ENCODE peak calls at places on chromosome 13, in seven cellular contexts. One of them, this sample, is unnamed.

GRCh38 chr13:97879646-97880297 is 73.7 kb upstream of the IPO5 start:
- DNase-seq in PC-3: peak
- DNase-seq in IMR-90: peak
- DNase-seq in neuronal stem cell: no peak
- DNase-seq in neural progenitor cell: no peak
- DNase-seq in HCT116: peak
- DNase-seq in endodermal cell: no peak
- DNase-seq in this sample: peak

GRCh38 chr13:71240906-71241305 is 626.1 kb downstream of the DACH1 start:
- DNase-seq in neuronal stem cell: no peak
- DNase-seq in HCT116: no peak
- DNase-seq in endodermal cell: peak
- DNase-seq in PC-3: peak
- DNase-seq in neural progenitor cell: peak
- DNase-seq in IMR-90: no peak
- DNase-seq in this sample: peak

GRCh38 chr13:22944378-22944777 is 236.4 kb upstream of the SGCG start:
- DNase-seq in neuronal stem cell: no peak
- DNase-seq in IMR-90: no peak
- DNase-seq in neural progenitor cell: no peak
- DNase-seq in HCT116: no peak
- DNase-seq in endodermal cell: peak
- DNase-seq in PC-3: peak
- DNase-seq in this sample: no peak

GRCh38 chr13:31929031-31929770 is 102.4 kb upstream of the FRY start:
- DNase-seq in IMR-90: no peak
- DNase-seq in neuronal stem cell: no peak
- DNase-seq in endodermal cell: no peak
- DNase-seq in neural progenitor cell: no peak
- DNase-seq in HCT116: no peak
- DNase-seq in PC-3: no peak
- DNase-seq in this sample: no peak

GRCh38 chr13:31846182-31846938 is 107.0 kb downstream of the RXFP2 start:
- DNase-seq in endodermal cell: peak
- DNase-seq in HCT116: peak
- DNase-seq in neuronal stem cell: peak
- DNase-seq in PC-3: peak
- DNase-seq in IMR-90: peak
- DNase-seq in neural progenitor cell: peak
- DNase-seq in this sample: peak

GRCh38 chr13:33207616-33207964 is 78.0 kb downstream of the STARD13 start:
- DNase-seq in endodermal cell: no peak
- DNase-seq in HCT116: no peak
- DNase-seq in IMR-90: peak
- DNase-seq in PC-3: no peak
- DNase-seq in neuronal stem cell: no peak
- DNase-seq in neural progenitor cell: no peak
- DNase-seq in this sample: peak

GRCh38 chr13:93797463-93797862 is 570.9 kb downstream of the GPC6 start:
- DNase-seq in PC-3: no peak
- DNase-seq in IMR-90: peak
- DNase-seq in neuronal stem cell: no peak
- DNase-seq in HCT116: no peak
- DNase-seq in neural progenitor cell: no peak
- DNase-seq in endodermal cell: no peak
- DNase-seq in this sample: no peak

GRCh38 chr13:96551540-96551939 is 442.7 kb downstream of the OXGR1 start:
- DNase-seq in neuronal stem cell: no peak
- DNase-seq in IMR-90: no peak
- DNase-seq in HCT116: no peak
- DNase-seq in PC-3: peak
- DNase-seq in endodermal cell: no peak
- DNase-seq in neural progenitor cell: no peak
- DNase-seq in this sample: peak

GRCh38 chr13:34466301-34466700 is 475.8 kb upstream of the NBEA start:
- DNase-seq in endodermal cell: no peak
- DNase-seq in PC-3: peak
- DNase-seq in IMR-90: no peak
- DNase-seq in neural progenitor cell: no peak
- DNase-seq in HCT116: no peak
- DNase-seq in neuronal stem cell: no peak
- DNase-seq in this sample: no peak

GRCh38 chr13:32048816-32049215 is 17.2 kb downstream of the FRY start:
- DNase-seq in PC-3: peak
- DNase-seq in neural progenitor cell: no peak
- DNase-seq in endodermal cell: no peak
- DNase-seq in HCT116: no peak
- DNase-seq in IMR-90: no peak
- DNase-seq in neuronal stem cell: no peak
- DNase-seq in this sample: no peak

GRCh38 chr13:34347784-34348573 is 530.0 kb downstream of the RFC3 start:
- DNase-seq in IMR-90: no peak
- DNase-seq in HCT116: no peak
- DNase-seq in neural progenitor cell: no peak
- DNase-seq in PC-3: peak
- DNase-seq in neuronal stem cell: no peak
- DNase-seq in endodermal cell: no peak
- DNase-seq in this sample: no peak

GRCh38 chr13:33918199-33918932 is 100.4 kb downstream of the RFC3 start:
- DNase-seq in HCT116: no peak
- DNase-seq in IMR-90: peak
- DNase-seq in endodermal cell: no peak
- DNase-seq in neuronal stem cell: no peak
- DNase-seq in neural progenitor cell: peak
- DNase-seq in PC-3: peak
- DNase-seq in this sample: peak

GRCh38 chr13:98761979-98762616 is 9.6 kb upstream of the SLC15A1 start:
- DNase-seq in neural progenitor cell: no peak
- DNase-seq in neuronal stem cell: no peak
- DNase-seq in endodermal cell: no peak
- DNase-seq in PC-3: no peak
- DNase-seq in HCT116: no peak
- DNase-seq in IMR-90: no peak
- DNase-seq in this sample: no peak

GRCh38 chr13:34076943-34077703 is 259.2 kb downstream of the RFC3 start:
- DNase-seq in neural progenitor cell: peak
- DNase-seq in neuronal stem cell: no peak
- DNase-seq in HCT116: peak
- DNase-seq in IMR-90: peak
- DNase-seq in endodermal cell: no peak
- DNase-seq in PC-3: peak
- DNase-seq in this sample: peak

GRCh38 chr13:43390101-43390500 is 366.7 kb downstream of the DNAJC15 start:
- DNase-seq in HCT116: no peak
- DNase-seq in neuronal stem cell: no peak
- DNase-seq in IMR-90: peak
- DNase-seq in endodermal cell: no peak
- DNase-seq in PC-3: no peak
- DNase-seq in neural progenitor cell: no peak
- DNase-seq in this sample: peak

GRCh38 chr13:112617754-112618375 is 29.9 kb upstream of the TUBGCP3 start:
- DNase-seq in PC-3: no peak
- DNase-seq in neural progenitor cell: no peak
- DNase-seq in neuronal stem cell: no peak
- DNase-seq in endodermal cell: no peak
- DNase-seq in HCT116: no peak
- DNase-seq in IMR-90: no peak
- DNase-seq in this sample: no peak

DNA sequence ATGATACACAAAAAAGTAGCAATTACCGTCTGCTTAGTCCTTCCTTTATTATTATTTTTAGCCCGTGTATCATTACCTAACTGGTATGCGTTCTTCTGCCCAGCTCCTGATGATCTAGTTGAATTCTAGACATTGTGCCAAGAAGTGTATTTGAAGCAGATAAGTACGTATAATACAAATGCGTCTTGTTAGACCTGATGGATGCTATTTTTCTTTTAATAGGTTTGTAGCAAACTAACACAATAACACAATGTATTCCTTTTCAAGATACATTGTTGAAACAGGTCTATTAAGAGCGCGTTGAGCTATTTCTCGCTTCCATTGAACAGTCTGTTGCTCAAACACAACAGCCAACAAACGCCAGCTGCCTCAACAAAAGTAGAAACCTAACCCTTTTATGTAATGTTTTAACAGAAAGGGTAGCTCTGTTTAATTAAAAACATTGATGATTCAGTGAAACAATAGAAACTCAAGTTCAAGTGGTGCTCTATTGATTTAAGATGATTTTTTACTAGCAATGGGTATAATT is 14.7 kb downstream of the ZIC2 start:
- DNase-seq in neuronal stem cell: peak
- DNase-seq in endodermal cell: peak
- DNase-seq in IMR-90: no peak
- DNase-seq in neural progenitor cell: peak
- DNase-seq in PC-3: no peak
- DNase-seq in HCT116: no peak
- DNase-seq in this sample: no peak
- H3K4me3 ChIP-seq in neuronal stem cell: no peak
- H3K4me3 ChIP-seq in endodermal cell: peak
- H3K4me3 ChIP-seq in IMR-90: no peak
- H3K4me3 ChIP-seq in neural progenitor cell: peak
- H3K4me3 ChIP-seq in PC-3: no peak
- H3K4me3 ChIP-seq in HCT116: no peak
- H3K4me3 ChIP-seq in this sample: no peak

GRCh38 chr13:99985243-99985874 is 3.8 kb downstream of the ZIC2 start:
- DNase-seq in PC-3: no peak
- DNase-seq in neural progenitor cell: peak
- DNase-seq in IMR-90: no peak
- DNase-seq in endodermal cell: peak
- DNase-seq in HCT116: no peak
- DNase-seq in neuronal stem cell: no peak
- DNase-seq in this sample: no peak

GRCh38 chr13:99985886-99986527 is 4.4 kb downstream of the ZIC2 start:
- DNase-seq in PC-3: no peak
- DNase-seq in neural progenitor cell: peak
- DNase-seq in endodermal cell: peak
- DNase-seq in HCT116: no peak
- DNase-seq in neuronal stem cell: no peak
- DNase-seq in IMR-90: no peak
- DNase-seq in this sample: no peak

GRCh38 chr13:99987180-99988047 is 5.8 kb downstream of the ZIC2 start:
- DNase-seq in neuronal stem cell: no peak
- DNase-seq in HCT116: no peak
- DNase-seq in PC-3: no peak
- DNase-seq in IMR-90: no peak
- DNase-seq in endodermal cell: peak
- DNase-seq in neural progenitor cell: peak
- DNase-seq in this sample: no peak

GRCh38 chr13:99988469-99989375 is 7.1 kb downstream of the ZIC2 start:
- DNase-seq in neuronal stem cell: peak
- DNase-seq in neural progenitor cell: peak
- DNase-seq in HCT116: no peak
- DNase-seq in endodermal cell: peak
- DNase-seq in PC-3: no peak
- DNase-seq in IMR-90: no peak
- DNase-seq in this sample: no peak

GRCh38 chr13:99986751-99987150 is 5.2 kb downstream of the ZIC2 start:
- DNase-seq in IMR-90: no peak
- DNase-seq in neural progenitor cell: peak
- DNase-seq in HCT116: no peak
- DNase-seq in neuronal stem cell: no peak
- DNase-seq in endodermal cell: peak
- DNase-seq in PC-3: no peak
- DNase-seq in this sample: no peak
- H3K9ac ChIP-seq in IMR-90: no peak
- H3K9ac ChIP-seq in neural progenitor cell: no peak
- H3K9ac ChIP-seq in HCT116: no peak
- H3K9ac ChIP-seq in neuronal stem cell: peak
- H3K9ac ChIP-seq in endodermal cell: peak
- H3K9ac ChIP-seq in PC-3: no peak
- H3K9ac ChIP-seq in this sample: no peak

GRCh38 chr13:53105881-53106280 is 77.3 kb downstream of the OLFM4 start:
- DNase-seq in HCT116: no peak
- DNase-seq in endodermal cell: no peak
- DNase-seq in neuronal stem cell: no peak
- DNase-seq in IMR-90: no peak
- DNase-seq in PC-3: no peak
- DNase-seq in neural progenitor cell: no peak
- DNase-seq in this sample: no peak
- H3K4me3 ChIP-seq in HCT116: no peak
- H3K4me3 ChIP-seq in endodermal cell: no peak
- H3K4me3 ChIP-seq in neuronal stem cell: no peak
- H3K4me3 ChIP-seq in IMR-90: no peak
- H3K4me3 ChIP-seq in PC-3: no peak
- H3K4me3 ChIP-seq in neural progenitor cell: no peak
- H3K4me3 ChIP-seq in this sample: no peak

DNA sequence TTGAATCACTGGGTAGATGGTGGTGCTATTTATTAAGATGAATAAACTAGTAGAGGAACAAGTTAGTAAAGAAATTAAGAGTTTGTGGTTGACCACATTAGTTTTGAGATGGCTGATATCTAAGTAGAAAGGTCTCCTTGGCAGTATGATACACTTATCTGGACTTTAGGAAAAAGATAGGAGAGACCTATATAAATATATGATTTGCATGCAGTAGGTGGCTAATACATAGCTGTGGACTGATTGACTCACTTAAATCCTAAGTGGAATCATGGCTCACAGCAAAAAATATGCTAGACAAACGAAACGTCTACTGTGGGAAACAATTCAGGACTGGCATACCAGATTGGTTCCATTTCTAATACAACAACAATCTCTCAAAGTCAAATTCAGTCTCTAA is 92.0 kb downstream of the CAB39L start:
- DNase-seq in endodermal cell: no peak
- DNase-seq in neuronal stem cell: no peak
- DNase-seq in PC-3: peak
- DNase-seq in HCT116: no peak
- DNase-seq in neural progenitor cell: no peak
- DNase-seq in IMR-90: peak
- DNase-seq in this sample: peak
- H3K9ac ChIP-seq in endodermal cell: no peak
- H3K9ac ChIP-seq in neuronal stem cell: no peak
- H3K9ac ChIP-seq in PC-3: no peak
- H3K9ac ChIP-seq in HCT116: no peak
- H3K9ac ChIP-seq in neural progenitor cell: no peak
- H3K9ac ChIP-seq in IMR-90: no peak
- H3K9ac ChIP-seq in this sample: no peak

DNA sequence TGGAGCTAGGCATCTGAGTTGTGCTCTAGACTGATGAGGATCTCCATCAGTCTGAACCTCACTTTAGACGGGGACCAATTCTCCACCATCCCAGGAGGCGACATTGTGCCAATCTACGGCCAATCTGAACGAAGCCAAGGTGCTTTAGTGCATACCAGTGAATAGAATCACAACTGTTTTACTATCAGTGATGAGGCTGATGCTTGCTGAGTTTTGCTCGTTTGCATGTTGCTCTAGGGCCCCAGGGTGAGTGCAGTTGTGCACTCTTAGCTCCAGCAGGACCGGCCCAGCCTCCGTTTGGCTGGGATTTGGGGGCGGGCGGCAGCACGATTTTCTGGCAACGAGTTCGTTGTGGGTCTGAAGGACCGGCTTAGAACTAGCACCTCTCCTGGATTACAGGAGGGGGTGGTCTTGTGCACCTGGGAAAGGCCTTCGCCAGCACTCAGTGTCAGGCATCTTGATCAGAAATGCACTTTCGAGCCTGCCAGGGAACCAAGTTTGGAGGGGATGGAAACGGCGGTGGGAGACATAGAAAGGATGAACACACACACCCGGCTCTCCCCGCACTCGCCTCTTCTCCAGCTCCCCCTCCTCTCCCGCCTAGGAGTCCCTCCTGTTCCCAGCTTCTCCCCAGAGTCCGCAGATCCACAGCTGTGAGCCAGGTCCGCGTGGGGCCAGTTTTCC is 4.4 kb downstream of the GSX1 start:
- DNase-seq in PC-3: no peak
- DNase-seq in HCT116: no peak
- DNase-seq in endodermal cell: no peak
- DNase-seq in neural progenitor cell: no peak
- DNase-seq in IMR-90: no peak
- DNase-seq in neuronal stem cell: no peak
- DNase-seq in this sample: no peak
- H3K4me3 ChIP-seq in PC-3: peak
- H3K4me3 ChIP-seq in HCT116: no peak
- H3K4me3 ChIP-seq in endodermal cell: peak
- H3K4me3 ChIP-seq in neural progenitor cell: peak
- H3K4me3 ChIP-seq in IMR-90: no peak
- H3K4me3 ChIP-seq in neuronal stem cell: peak
- H3K4me3 ChIP-seq in this sample: peak